ENCODE peak calls at places on chromosome 17, in seven cellular contexts. I is esophagus muscularis mucosa, U is SK-N-SH, H is heart right ventricle, B is lower lobe of right lung, O is prostate gland, V is sigmoid colon. S is an unnamed sample.

GRCh38 chr17:49132699-49133364 is at the start of gene B4GALNT2:
- DNase-seq in U (peak), H (no peak), O (no peak), I (no peak), B (peak), V (no peak), S (peak)

GRCh38 chr17:36601303-36602029 is at the start of gene MRM1:
- DNase-seq in I (peak), O (peak), H (peak), B (peak), V (peak), U (peak), S (peak)

GRCh38 chr17:42618442-42619150 is 9.1 kb downstream of the TUBG1 start:
- DNase-seq in V (no peak), U (peak), I (no peak), B (peak), O (peak), H (peak), S (peak)

GRCh38 chr17:65123757-65124675 is 13.2 kb upstream of the RGS9 start:
- DNase-seq in I (no peak), B (no peak), U (no peak), O (no peak), V (no peak), H (no peak), S (no peak)

GRCh38 chr17:83103200-83103937 is 24.0 kb downstream of the METRNL start:
- DNase-seq in O (peak), I (peak), U (peak), B (no peak), V (peak), H (no peak), S (peak)

GRCh38 chr17:76475302-76475701 is 7.9 kb downstream of the AANAT start:
- DNase-seq in V (no peak), U (no peak), I (no peak), O (no peak), B (no peak), H (no peak), S (no peak)

GRCh38 chr17:11239379-11239970 is 1.5 kb upstream of the SHISA6 start:
- DNase-seq in H (no peak), I (no peak), V (no peak), B (no peak), U (no peak), O (no peak), S (no peak)

GRCh38 chr17:17181666-17182600 is 24.2 kb downstream of the PLD6 start:
- DNase-seq in O (no peak), U (no peak), H (no peak), B (no peak), V (no peak), I (no peak), S (peak)

GRCh38 chr17:14201595-14201994 is 35.1 kb downstream of the CDRT15 start:
- DNase-seq in H (no peak), U (no peak), V (no peak), B (peak), I (no peak), O (no peak), S (no peak)

GRCh38 chr17:49454050-49454449 is 39.4 kb upstream of the PHB1 start:
- DNase-seq in O (no peak), U (no peak), B (no peak), H (no peak), V (no peak), I (no peak), S (no peak)

GRCh38 chr17:48563867-48564199 is 14.3 kb downstream of the HOXB4 start:
- DNase-seq in U (no peak), O (no peak), V (no peak), H (no peak), I (no peak), B (no peak), S (no peak)

GRCh38 chr17:37358830-37359681 is 16.7 kb upstream of the C17orf78 start:
- DNase-seq in U (peak), O (peak), V (peak), I (peak), B (peak), H (peak), S (peak)

GRCh38 chr17:37180371-37180770 is 195.4 kb upstream of the C17orf78 start:
- DNase-seq in U (no peak), H (no peak), I (no peak), V (no peak), O (no peak), B (no peak), S (no peak)

GRCh38 chr17:22221344-22221743 is 529.0 kb downstream of the KCNJ18 start:
- DNase-seq in U (no peak), I (no peak), O (no peak), H (no peak), B (no peak), V (no peak), S (no peak)

GRCh38 chr17:206941-207560 is 25.6 kb upstream of the DOC2B start:
- DNase-seq in H (no peak), U (no peak), V (peak), I (no peak), O (no peak), B (no peak), S (no peak)

GRCh38 chr17:60579551-60579950 is 20.4 kb upstream of the PPM1D start:
- DNase-seq in I (no peak), B (no peak), O (no peak), H (no peak), U (no peak), V (no peak), S (no peak)

GRCh38 chr17:81636505-81637288 is at the start of the genes NPLOC4 and TSPAN10:
- DNase-seq in O (peak), I (peak), B (peak), U (peak), H (peak), V (peak), S (peak)

GRCh38 chr17:36602030-36602737 is 801 bp downstream of the MRM1 start:
- DNase-seq in B (peak), I (no peak), V (no peak), H (no peak), O (no peak), U (no peak), S (no peak)

GRCh38 chr17:45218895-45219661 is 2.6 kb upstream of the FMNL1 start:
- DNase-seq in I (no peak), U (peak), B (peak), V (peak), O (peak), H (peak), S (peak)

GRCh38 chr17:16255481-16255901 is 38.5 kb downstream of the PIGL start:
- DNase-seq in B (peak), I (no peak), V (peak), H (peak), U (no peak), O (peak), S (peak)

GRCh38 chr17:48356866-48357265 is 73.1 kb downstream of the SKAP1 start:
- DNase-seq in U (no peak), I (no peak), H (no peak), O (no peak), V (no peak), B (no peak), S (no peak)

GRCh38 chr17:16491703-16492612 is at the start of gene LRRC75A:
- DNase-seq in U (peak), H (peak), O (peak), V (no peak), B (peak), I (no peak), S (peak)

GRCh38 chr17:81542431-81543338 is 9.5 kb downstream of the FAAP100 start:
- DNase-seq in O (no peak), U (no peak), I (no peak), H (peak), V (no peak), B (no peak), S (no peak)

GRCh38 chr17:14792751-14793150 is 472.4 kb downstream of the PMP22 start:
- DNase-seq in O (peak), I (no peak), B (no peak), U (no peak), H (no peak), V (peak), S (peak)

GRCh38 chr17:57892820-57893595 is 43.2 kb upstream of the MRPS23 start:
- DNase-seq in H (peak), V (peak), I (peak), O (peak), U (no peak), B (peak), S (peak)

GRCh38 chr17:7883781-7884386 is 4.7 kb upstream of the CHD3 start:
- DNase-seq in V (no peak), U (peak), O (no peak), B (no peak), H (no peak), I (no peak), S (no peak)

GRCh38 chr17:75983501-75984181 is 4.6 kb downstream of the TEN1 start:
- DNase-seq in H (no peak), O (no peak), U (no peak), I (no peak), B (peak), V (no peak), S (no peak)

GRCh38 chr17:4788159-4788806 is 481 bp upstream of the GLTPD2 start:
- DNase-seq in O (no peak), B (no peak), H (no peak), I (no peak), U (no peak), V (no peak), S (no peak)

GRCh38 chr17:33519692-33520091 is 226.6 kb upstream of the ASIC2 start:
- DNase-seq in I (no peak), V (no peak), H (no peak), B (no peak), U (no peak), O (no peak), S (no peak)

GRCh38 chr17:62760059-62760887 is 47.8 kb downstream of the MARCHF10 start:
- DNase-seq in B (no peak), O (no peak), U (no peak), H (no peak), I (no peak), V (no peak), S (no peak)

GRCh38 chr17:248337-249235 is 67.1 kb upstream of the DOC2B start:
- DNase-seq in I (no peak), B (peak), U (no peak), V (peak), H (no peak), O (no peak), S (no peak)

GRCh38 chr17:82933006-82933310 is 93.1 kb upstream of the ZNF750 start:
- DNase-seq in H (no peak), O (no peak), U (no peak), B (peak), V (peak), I (no peak), S (no peak)

GRCh38 chr17:55279788-55280579 is 15.2 kb downstream of the HLF start:
- DNase-seq in O (no peak), I (no peak), B (no peak), U (no peak), H (no peak), V (no peak), S (no peak)
- H3K27ac ChIP-seq in O (peak), I (peak), B (peak), U (no peak), H (no peak), V (peak), S (peak)

GRCh38 chr17:19728114-19728495 is 11.7 kb upstream of the SLC47A2 start:
- DNase-seq in V (peak), H (peak), U (peak), I (peak), O (peak), B (peak), S (peak)

GRCh38 chr17:19725486-19725885 is 9.1 kb upstream of the SLC47A2 start:
- DNase-seq in U (no peak), H (no peak), B (no peak), I (no peak), V (no peak), O (no peak), S (no peak)

GRCh38 chr17:19729900-19730299 is 13.5 kb upstream of the SLC47A2 start:
- DNase-seq in B (no peak), I (no peak), U (no peak), V (no peak), O (no peak), H (no peak), S (no peak)

GRCh38 chr17:19726615-19727376 is 10.4 kb upstream of the SLC47A2 start:
- DNase-seq in V (no peak), B (no peak), I (no peak), H (no peak), O (no peak), U (no peak), S (no peak)

GRCh38 chr17:19727466-19728113 is 11.2 kb upstream of the SLC47A2 start:
- DNase-seq in V (peak), B (no peak), O (peak), I (no peak), H (no peak), U (no peak), S (no peak)
- H3K27ac ChIP-seq in V (peak), B (peak), O (peak), I (peak), H (peak), U (peak), S (peak)

GRCh38 chr17:55585629-55586028 is 74.4 kb upstream of the SMIM36 start:
- DNase-seq in I (no peak), O (no peak), H (no peak), V (no peak), B (no peak), U (no peak), S (no peak)
- H3K27ac ChIP-seq in I (no peak), O (no peak), H (no peak), V (no peak), B (no peak), U (no peak), S (no peak)

DNA sequence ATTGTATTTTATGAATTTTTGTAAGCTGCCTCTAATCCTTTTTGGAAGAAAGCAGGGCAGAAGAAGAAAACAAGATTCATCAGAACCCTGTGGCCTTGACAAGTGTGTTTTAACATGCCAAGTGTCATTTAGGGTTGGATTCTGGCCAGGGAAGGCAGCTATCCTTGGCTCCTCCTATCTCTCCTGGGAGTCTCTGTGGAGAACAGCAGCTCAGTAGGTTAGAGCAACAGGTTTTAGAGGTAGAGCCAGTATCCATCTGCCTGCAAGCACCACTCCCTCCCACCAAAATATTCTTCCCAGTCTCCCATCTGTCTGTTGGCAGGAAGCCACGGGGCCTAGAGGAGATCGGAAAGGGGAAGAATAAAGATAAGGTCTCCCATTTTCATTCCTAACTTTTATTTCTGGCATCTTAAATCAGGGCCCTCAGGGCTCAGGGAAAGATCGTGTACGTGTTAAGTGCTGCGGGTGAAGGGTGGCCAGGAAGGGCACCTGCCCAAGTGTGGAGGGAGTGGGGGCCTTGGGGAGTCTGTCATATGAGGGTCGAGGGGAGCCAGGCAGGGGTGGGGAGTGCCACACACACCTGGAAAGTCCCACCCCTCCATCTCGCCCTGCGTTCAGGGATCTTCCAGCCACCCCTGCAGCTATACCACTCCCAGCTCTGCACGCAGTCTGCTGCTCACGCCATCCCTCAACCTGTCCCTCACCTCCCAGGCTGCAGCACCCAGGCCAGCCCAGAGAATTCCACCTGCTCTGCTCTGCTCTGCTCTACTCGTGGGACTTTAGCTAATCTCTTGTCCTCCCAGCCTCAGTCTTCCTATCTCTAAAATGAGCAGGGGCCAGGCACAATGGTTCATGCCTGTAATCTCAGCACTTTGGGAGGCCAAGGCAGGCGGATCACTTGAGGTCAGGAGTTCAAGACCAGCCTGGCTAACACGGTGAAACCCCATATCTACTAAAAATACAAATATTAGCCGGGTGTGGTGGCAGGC is 17.1 kb upstream of the CPSF4L start:
- DNase-seq in O (peak), B (no peak), I (no peak), H (no peak), V (peak), U (peak), S (peak)
- H3K27ac ChIP-seq in O (peak), B (peak), I (peak), H (peak), V (peak), U (no peak), S (peak)

S was measured in thyroid gland.